ENCODE peak calls at places on chromosomes 1 and 21, in six cellular contexts. One of them, this sample, is unnamed.

GRCh38 chr1:12499574-12500245 is 118.3 kb downstream of the DHRS3 start:
- DNase-seq in trophoblast cell: no peak
- DNase-seq in IMR-90: no peak
- DNase-seq in neuronal stem cell: no peak
- DNase-seq in mesenchymal stem cell: no peak
- DNase-seq in H1: no peak
- DNase-seq in this sample: no peak

GRCh38 chr1:4730078-4730477 is 75.7 kb downstream of the AJAP1 start:
- DNase-seq in trophoblast cell: no peak
- DNase-seq in IMR-90: no peak
- DNase-seq in neuronal stem cell: no peak
- DNase-seq in mesenchymal stem cell: no peak
- DNase-seq in H1: no peak
- DNase-seq in this sample: no peak

GRCh38 chr1:112549590-112549989 is 40.8 kb downstream of the WNT2B start:
- DNase-seq in trophoblast cell: no peak
- DNase-seq in IMR-90: no peak
- DNase-seq in neuronal stem cell: no peak
- DNase-seq in mesenchymal stem cell: no peak
- DNase-seq in H1: no peak
- DNase-seq in this sample: no peak

GRCh38 chr1:85048296-85049064 is at the start of gene MCOLN3:
- DNase-seq in trophoblast cell: no peak
- DNase-seq in IMR-90: no peak
- DNase-seq in neuronal stem cell: peak
- DNase-seq in mesenchymal stem cell: peak
- DNase-seq in H1: peak
- DNase-seq in this sample: peak

GRCh38 chr1:62294211-62294610 is 25.0 kb downstream of the KANK4 start:
- DNase-seq in trophoblast cell: no peak
- DNase-seq in IMR-90: no peak
- DNase-seq in neuronal stem cell: no peak
- DNase-seq in mesenchymal stem cell: no peak
- DNase-seq in H1: no peak
- DNase-seq in this sample: peak

GRCh38 chr1:185838111-185838510 is 103.9 kb downstream of the HMCN1 start:
- DNase-seq in trophoblast cell: no peak
- DNase-seq in IMR-90: no peak
- DNase-seq in neuronal stem cell: no peak
- DNase-seq in mesenchymal stem cell: no peak
- DNase-seq in H1: no peak
- DNase-seq in this sample: no peak

GRCh38 chr21:16541366-16541765 is 811.6 kb downstream of the USP25 start:
- DNase-seq in trophoblast cell: no peak
- DNase-seq in IMR-90: no peak
- DNase-seq in neuronal stem cell: no peak
- DNase-seq in mesenchymal stem cell: no peak
- DNase-seq in H1: no peak
- DNase-seq in this sample: no peak

GRCh38 chr1:230643887-230644286 is 1.6 kb downstream of the COG2 start:
- DNase-seq in trophoblast cell: no peak
- DNase-seq in IMR-90: peak
- DNase-seq in neuronal stem cell: no peak
- DNase-seq in mesenchymal stem cell: peak
- DNase-seq in H1: no peak
- DNase-seq in this sample: no peak

GRCh38 chr1:234676103-234676594 is 66.2 kb upstream of the IRF2BP2 start:
- DNase-seq in trophoblast cell: peak
- DNase-seq in IMR-90: peak
- DNase-seq in neuronal stem cell: peak
- DNase-seq in mesenchymal stem cell: peak
- DNase-seq in H1: peak
- DNase-seq in this sample: peak

GRCh38 chr1:65590279-65590678 is 169.8 kb downstream of the LEPR start:
- DNase-seq in trophoblast cell: no peak
- DNase-seq in IMR-90: no peak
- DNase-seq in neuronal stem cell: no peak
- DNase-seq in mesenchymal stem cell: no peak
- DNase-seq in H1: no peak
- DNase-seq in this sample: peak

GRCh38 chr1:19036049-19036546 is 79.6 kb upstream of the IFFO2 start:
- DNase-seq in trophoblast cell: no peak
- DNase-seq in IMR-90: no peak
- DNase-seq in neuronal stem cell: no peak
- DNase-seq in mesenchymal stem cell: no peak
- DNase-seq in H1: no peak
- DNase-seq in this sample: no peak

GRCh38 chr1:224873645-224874369 is 55.7 kb upstream of the DNAH14 start:
- DNase-seq in trophoblast cell: no peak
- DNase-seq in IMR-90: peak
- DNase-seq in neuronal stem cell: no peak
- DNase-seq in mesenchymal stem cell: peak
- DNase-seq in H1: no peak
- DNase-seq in this sample: no peak

GRCh38 chr21:38223893-38224540 is 32.8 kb upstream of the KCNJ15 start:
- DNase-seq in trophoblast cell: no peak
- DNase-seq in IMR-90: peak
- DNase-seq in neuronal stem cell: peak
- DNase-seq in mesenchymal stem cell: peak
- DNase-seq in H1: peak
- DNase-seq in this sample: peak

GRCh38 chr1:206114692-206115430 is 2.3 kb downstream of the AVPR1B start:
- DNase-seq in trophoblast cell: no peak
- DNase-seq in IMR-90: no peak
- DNase-seq in neuronal stem cell: no peak
- DNase-seq in mesenchymal stem cell: no peak
- DNase-seq in H1: peak
- DNase-seq in this sample: no peak

GRCh38 chr1:45012639-45013278 is 705 bp downstream of the UROD start:
- DNase-seq in trophoblast cell: peak
- DNase-seq in IMR-90: peak
- DNase-seq in neuronal stem cell: peak
- DNase-seq in mesenchymal stem cell: peak
- DNase-seq in H1: peak
- DNase-seq in this sample: peak

GRCh38 chr1:58249729-58250586 is 296.6 kb downstream of the OMA1 start:
- DNase-seq in trophoblast cell: no peak
- DNase-seq in IMR-90: peak
- DNase-seq in neuronal stem cell: peak
- DNase-seq in mesenchymal stem cell: peak
- DNase-seq in H1: peak
- DNase-seq in this sample: peak

GRCh38 chr1:6412896-6413295 is 6.8 kb downstream of the HES2 start:
- DNase-seq in trophoblast cell: peak
- DNase-seq in IMR-90: no peak
- DNase-seq in neuronal stem cell: no peak
- DNase-seq in mesenchymal stem cell: no peak
- DNase-seq in H1: no peak
- DNase-seq in this sample: no peak

GRCh38 chr1:10965621-10966226 is 46.7 kb upstream of the TARDBP start:
- DNase-seq in trophoblast cell: no peak
- DNase-seq in IMR-90: no peak
- DNase-seq in neuronal stem cell: no peak
- DNase-seq in mesenchymal stem cell: no peak
- DNase-seq in H1: no peak
- DNase-seq in this sample: no peak

GRCh38 chr21:45990741-45991605 is 9.4 kb downstream of the COL6A1 start:
- DNase-seq in trophoblast cell: no peak
- DNase-seq in IMR-90: no peak
- DNase-seq in neuronal stem cell: no peak
- DNase-seq in mesenchymal stem cell: no peak
- DNase-seq in H1: no peak
- DNase-seq in this sample: no peak

GRCh38 chr21:34880401-34880800 is 168.7 kb downstream of the RUNX1 start:
- DNase-seq in trophoblast cell: peak
- DNase-seq in IMR-90: no peak
- DNase-seq in neuronal stem cell: no peak
- DNase-seq in mesenchymal stem cell: peak
- DNase-seq in H1: no peak
- DNase-seq in this sample: no peak

GRCh38 chr1:244395965-244396364 is 55.7 kb downstream of the ADSS2 start:
- DNase-seq in trophoblast cell: peak
- DNase-seq in IMR-90: no peak
- DNase-seq in neuronal stem cell: no peak
- DNase-seq in mesenchymal stem cell: no peak
- DNase-seq in H1: no peak
- DNase-seq in this sample: peak

DNA sequence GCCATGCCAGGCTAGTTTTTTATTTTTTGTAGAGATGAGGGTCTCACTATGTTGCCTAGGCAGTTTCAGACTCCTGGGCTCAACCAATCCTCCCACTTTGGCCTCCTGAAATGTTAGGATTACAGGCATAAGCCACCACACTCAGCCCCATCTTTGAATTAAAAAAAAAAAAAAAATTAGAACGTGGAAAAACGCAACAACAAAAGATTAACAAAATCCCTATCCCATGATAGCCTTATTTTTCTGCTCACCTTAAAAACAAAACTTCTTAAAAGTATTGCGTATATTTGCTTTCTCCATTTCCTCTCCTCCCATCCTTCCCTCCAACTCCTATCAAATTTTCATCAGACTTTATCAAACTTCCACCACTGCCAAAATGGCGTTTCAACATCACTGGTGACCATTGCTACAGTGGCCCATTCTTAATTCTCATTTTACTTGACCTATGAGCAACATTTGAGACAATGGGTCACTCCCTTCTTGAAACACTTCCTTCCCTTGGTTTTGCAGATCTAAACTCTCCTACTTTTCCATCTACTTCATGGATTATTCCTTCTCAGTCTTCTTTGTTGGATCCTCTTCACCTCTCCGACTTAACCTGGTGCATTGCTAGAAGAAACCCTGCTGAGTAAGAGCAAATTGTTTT is 579 bp upstream of the ZNF684 start:
- DNase-seq in trophoblast cell: no peak
- DNase-seq in IMR-90: peak
- DNase-seq in neuronal stem cell: no peak
- DNase-seq in mesenchymal stem cell: no peak
- DNase-seq in H1: no peak
- DNase-seq in this sample: no peak
- H2AK5ac ChIP-seq in trophoblast cell: no peak
- H2AK5ac ChIP-seq in IMR-90: peak
- H2AK5ac ChIP-seq in neuronal stem cell: no peak
- H2AK5ac ChIP-seq in mesenchymal stem cell: no peak
- H2AK5ac ChIP-seq in H1: no peak
- H2AK5ac ChIP-seq in this sample: no peak

GRCh38 chr1:159924025-159924790 is 1.1 kb downstream of the TAGLN2 start:
- DNase-seq in trophoblast cell: peak
- DNase-seq in IMR-90: peak
- DNase-seq in neuronal stem cell: no peak
- DNase-seq in mesenchymal stem cell: peak
- DNase-seq in H1: no peak
- DNase-seq in this sample: peak

GRCh38 chr1:159921251-159921650 is 4.1 kb downstream of the TAGLN2 start:
- DNase-seq in trophoblast cell: no peak
- DNase-seq in IMR-90: peak
- DNase-seq in neuronal stem cell: no peak
- DNase-seq in mesenchymal stem cell: peak
- DNase-seq in H1: no peak
- DNase-seq in this sample: no peak

GRCh38 chr1:159923203-159924024 is 1.9 kb downstream of the TAGLN2 start:
- DNase-seq in trophoblast cell: peak
- DNase-seq in IMR-90: peak
- DNase-seq in neuronal stem cell: no peak
- DNase-seq in mesenchymal stem cell: peak
- DNase-seq in H1: peak
- DNase-seq in this sample: peak

GRCh38 chr1:159921700-159922498 is 3.4 kb downstream of the TAGLN2 start:
- DNase-seq in trophoblast cell: no peak
- DNase-seq in IMR-90: peak
- DNase-seq in neuronal stem cell: no peak
- DNase-seq in mesenchymal stem cell: peak
- DNase-seq in H1: no peak
- DNase-seq in this sample: no peak

GRCh38 chr1:159922499-159923202 is 2.7 kb downstream of the TAGLN2 start:
- DNase-seq in trophoblast cell: no peak
- DNase-seq in IMR-90: peak
- DNase-seq in neuronal stem cell: no peak
- DNase-seq in mesenchymal stem cell: peak
- DNase-seq in H1: no peak
- DNase-seq in this sample: no peak
- H3K4me3 ChIP-seq in trophoblast cell: peak
- H3K4me3 ChIP-seq in IMR-90: peak
- H3K4me3 ChIP-seq in neuronal stem cell: no peak
- H3K4me3 ChIP-seq in mesenchymal stem cell: peak
- H3K4me3 ChIP-seq in H1: peak
- H3K4me3 ChIP-seq in this sample: no peak

GRCh38 chr1:117067528-117068370 is 7.6 kb downstream of the TTF2 start:
- DNase-seq in trophoblast cell: peak
- DNase-seq in IMR-90: peak
- DNase-seq in neuronal stem cell: peak
- DNase-seq in mesenchymal stem cell: peak
- DNase-seq in H1: no peak
- DNase-seq in this sample: peak

GRCh38 chr1:117066367-117066766 is 6.2 kb downstream of the TTF2 start:
- DNase-seq in trophoblast cell: no peak
- DNase-seq in IMR-90: no peak
- DNase-seq in neuronal stem cell: no peak
- DNase-seq in mesenchymal stem cell: no peak
- DNase-seq in H1: no peak
- DNase-seq in this sample: no peak

GRCh38 chr1:117068580-117068979 is 8.5 kb downstream of the TTF2 start:
- DNase-seq in trophoblast cell: no peak
- DNase-seq in IMR-90: no peak
- DNase-seq in neuronal stem cell: no peak
- DNase-seq in mesenchymal stem cell: no peak
- DNase-seq in H1: no peak
- DNase-seq in this sample: no peak

GRCh38 chr1:117070124-117070523 is 10.0 kb downstream of the TTF2 start:
- DNase-seq in trophoblast cell: peak
- DNase-seq in IMR-90: peak
- DNase-seq in neuronal stem cell: no peak
- DNase-seq in mesenchymal stem cell: peak
- DNase-seq in H1: no peak
- DNase-seq in this sample: no peak

DNA sequence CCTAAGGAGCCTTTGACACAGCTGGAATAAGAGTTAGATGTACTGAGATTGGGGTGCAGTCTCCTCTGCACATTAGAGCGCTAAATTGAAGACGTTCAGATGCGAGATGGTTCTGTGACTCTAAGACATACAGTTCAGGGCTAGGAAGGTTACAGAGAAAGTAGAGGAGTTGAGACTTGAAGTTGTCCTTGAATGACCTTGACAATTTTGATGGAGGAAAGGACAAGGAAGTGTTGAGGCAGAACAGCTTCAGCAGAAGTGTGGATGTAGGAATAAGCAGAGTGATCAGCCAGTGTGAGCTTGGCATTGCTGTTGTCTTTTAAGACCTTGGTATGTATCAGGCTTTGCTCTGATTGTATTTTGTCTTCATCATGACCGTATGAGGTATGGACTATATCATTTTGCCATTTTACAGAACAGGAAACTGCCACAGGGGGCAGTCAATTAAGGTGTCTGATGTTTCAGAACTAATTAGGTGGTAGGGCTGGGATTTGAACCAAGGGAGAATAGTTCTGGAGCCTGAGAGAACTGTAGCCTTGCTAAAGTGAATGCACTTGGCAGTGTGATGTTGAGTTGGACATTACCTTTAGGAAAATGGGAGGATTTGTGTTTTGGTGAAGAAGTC is 9.2 kb downstream of the TTF2 start:
- DNase-seq in trophoblast cell: no peak
- DNase-seq in IMR-90: no peak
- DNase-seq in neuronal stem cell: no peak
- DNase-seq in mesenchymal stem cell: no peak
- DNase-seq in H1: no peak
- DNase-seq in this sample: no peak
- H2AK5ac ChIP-seq in trophoblast cell: no peak
- H2AK5ac ChIP-seq in IMR-90: peak
- H2AK5ac ChIP-seq in neuronal stem cell: no peak
- H2AK5ac ChIP-seq in mesenchymal stem cell: no peak
- H2AK5ac ChIP-seq in H1: no peak
- H2AK5ac ChIP-seq in this sample: no peak

GRCh38 chr1:97778718-97779117 is 142.1 kb downstream of the DPYD start:
- DNase-seq in trophoblast cell: no peak
- DNase-seq in IMR-90: peak
- DNase-seq in neuronal stem cell: no peak
- DNase-seq in mesenchymal stem cell: no peak
- DNase-seq in H1: no peak
- DNase-seq in this sample: no peak
- H3K4me3 ChIP-seq in trophoblast cell: no peak
- H3K4me3 ChIP-seq in IMR-90: no peak
- H3K4me3 ChIP-seq in neuronal stem cell: no peak
- H3K4me3 ChIP-seq in mesenchymal stem cell: no peak
- H3K4me3 ChIP-seq in H1: no peak
- H3K4me3 ChIP-seq in this sample: no peak